ENCODE peak calls at places on chromosomes 4 and X, in five cellular contexts. One of them, this sample, is unnamed.

GRCh38 chr4:52751349-52751911 is at the start of gene ERVMER34-1:
- DNase-seq in breast epithelium: peak; percentile 72
- DNase-seq in left lung: peak; percentile 86
- DNase-seq in OCI-LY7: no peak
- DNase-seq in sigmoid colon: peak; percentile 69
- DNase-seq in this sample: no peak

GRCh38 chr4:38069271-38069760 is 109.1 kb downstream of the PTTG2 start:
- DNase-seq in breast epithelium: no peak
- DNase-seq in OCI-LY7: peak; percentile 23
- DNase-seq in sigmoid colon: no peak
- DNase-seq in left lung: no peak
- DNase-seq in this sample: no peak

GRCh38 chr4:184263910-184264732 is 46.4 kb upstream of the ENPP6 start:
- DNase-seq in OCI-LY7: peak; percentile 97
- DNase-seq in sigmoid colon: peak; percentile 96
- DNase-seq in breast epithelium: peak; percentile 96
- DNase-seq in left lung: peak; percentile 93
- DNase-seq in this sample: peak; percentile 83

GRCh38 chrX:43283187-43283586 is 372.9 kb upstream of the MAOA start:
- DNase-seq in left lung: no peak
- DNase-seq in sigmoid colon: no peak
- DNase-seq in breast epithelium: no peak
- DNase-seq in OCI-LY7: no peak
- DNase-seq in this sample: no peak

GRCh38 chrX:69076084-69076483 is 89.2 kb downstream of the PJA1 start:
- DNase-seq in left lung: no peak
- DNase-seq in breast epithelium: no peak
- DNase-seq in OCI-LY7: no peak
- DNase-seq in sigmoid colon: no peak
- DNase-seq in this sample: no peak

GRCh38 chrX:136477026-136477425 is 10.7 kb upstream of the BRS3 start:
- DNase-seq in left lung: no peak
- DNase-seq in OCI-LY7: no peak
- DNase-seq in breast epithelium: no peak
- DNase-seq in sigmoid colon: no peak
- DNase-seq in this sample: no peak

GRCh38 chr4:75251547-75251946 is 262.7 kb downstream of the RCHY1 start:
- DNase-seq in left lung: no peak
- DNase-seq in breast epithelium: no peak
- DNase-seq in OCI-LY7: peak; percentile 84
- DNase-seq in sigmoid colon: no peak
- DNase-seq in this sample: peak; percentile 51

GRCh38 chrX:22674947-22675346 is 324.8 kb upstream of the DDX53 start:
- DNase-seq in OCI-LY7: no peak
- DNase-seq in left lung: no peak
- DNase-seq in breast epithelium: no peak
- DNase-seq in sigmoid colon: no peak
- DNase-seq in this sample: no peak

GRCh38 chr4:74123065-74123728 is 24.2 kb upstream of the CXCL2 start:
- DNase-seq in left lung: no peak
- DNase-seq in breast epithelium: no peak
- DNase-seq in sigmoid colon: no peak
- DNase-seq in OCI-LY7: no peak
- DNase-seq in this sample: peak; percentile 73

GRCh38 chr4:52051615-52052474 is 741 bp downstream of the SPATA18 start:
- DNase-seq in breast epithelium: peak; percentile 55
- DNase-seq in left lung: peak; percentile 88
- DNase-seq in OCI-LY7: no peak
- DNase-seq in sigmoid colon: peak; percentile 80
- DNase-seq in this sample: no peak

GRCh38 chrX:47497274-47497673 is 14.3 kb upstream of the ZNF41 start:
- DNase-seq in breast epithelium: no peak
- DNase-seq in OCI-LY7: peak; percentile 23
- DNase-seq in sigmoid colon: no peak
- DNase-seq in left lung: no peak
- DNase-seq in this sample: peak; percentile 36

GRCh38 chrX:46903458-46904242 is 8.6 kb upstream of the JADE3 start:
- DNase-seq in sigmoid colon: peak; percentile 89
- DNase-seq in OCI-LY7: peak; percentile 80
- DNase-seq in left lung: peak; percentile 84
- DNase-seq in breast epithelium: peak; percentile 76
- DNase-seq in this sample: peak; percentile 60

GRCh38 chrX:39242187-39242586 is 440.9 kb downstream of the MID1IP1 start:
- DNase-seq in sigmoid colon: no peak
- DNase-seq in left lung: no peak
- DNase-seq in OCI-LY7: peak; percentile 17
- DNase-seq in breast epithelium: no peak
- DNase-seq in this sample: peak; percentile 23

GRCh38 chr4:167196386-167196785 is 37.9 kb downstream of the SPOCK3 start:
- DNase-seq in breast epithelium: no peak
- DNase-seq in sigmoid colon: no peak
- DNase-seq in OCI-LY7: no peak
- DNase-seq in left lung: no peak
- DNase-seq in this sample: no peak

GRCh38 chrX:9240956-9241355 is 207.0 kb upstream of the FAM9B start:
- DNase-seq in sigmoid colon: no peak
- DNase-seq in breast epithelium: no peak
- DNase-seq in OCI-LY7: no peak
- DNase-seq in left lung: no peak
- DNase-seq in this sample: no peak

GRCh38 chr4:177339794-177340374 is 30.2 kb downstream of the NEIL3 start:
- DNase-seq in left lung: no peak
- DNase-seq in OCI-LY7: peak; percentile 39
- DNase-seq in sigmoid colon: no peak
- DNase-seq in breast epithelium: no peak
- DNase-seq in this sample: no peak

GRCh38 chr4:175252642-175253041 is 334.5 kb downstream of the ADAM29 start:
- DNase-seq in breast epithelium: no peak
- DNase-seq in sigmoid colon: no peak
- DNase-seq in left lung: no peak
- DNase-seq in OCI-LY7: no peak
- DNase-seq in this sample: no peak

GRCh38 chr4:112280657-112281056 is 5.0 kb downstream of the TIFA start:
- DNase-seq in left lung: no peak
- DNase-seq in OCI-LY7: no peak
- DNase-seq in sigmoid colon: no peak
- DNase-seq in breast epithelium: no peak
- DNase-seq in this sample: no peak

GRCh38 chr4:24024597-24024996 is 134.8 kb upstream of the PPARGC1A start:
- DNase-seq in OCI-LY7: no peak
- DNase-seq in sigmoid colon: no peak
- DNase-seq in breast epithelium: no peak
- DNase-seq in left lung: no peak
- DNase-seq in this sample: no peak

GRCh38 chr4:72895408-72895807 is 174.1 kb downstream of the COX18 start:
- DNase-seq in sigmoid colon: no peak
- DNase-seq in left lung: no peak
- DNase-seq in breast epithelium: no peak
- DNase-seq in OCI-LY7: no peak
- DNase-seq in this sample: no peak

GRCh38 chr4:125704726-125705125 is 390.0 kb downstream of the FAT4 start:
- DNase-seq in breast epithelium: no peak
- DNase-seq in left lung: no peak
- DNase-seq in sigmoid colon: no peak
- DNase-seq in OCI-LY7: no peak
- DNase-seq in this sample: no peak

GRCh38 chr4:142556048-142556447 is 290.1 kb downstream of the INPP4B start:
- DNase-seq in breast epithelium: no peak
- DNase-seq in sigmoid colon: no peak
- DNase-seq in left lung: no peak
- DNase-seq in OCI-LY7: no peak
- DNase-seq in this sample: no peak

DNA sequence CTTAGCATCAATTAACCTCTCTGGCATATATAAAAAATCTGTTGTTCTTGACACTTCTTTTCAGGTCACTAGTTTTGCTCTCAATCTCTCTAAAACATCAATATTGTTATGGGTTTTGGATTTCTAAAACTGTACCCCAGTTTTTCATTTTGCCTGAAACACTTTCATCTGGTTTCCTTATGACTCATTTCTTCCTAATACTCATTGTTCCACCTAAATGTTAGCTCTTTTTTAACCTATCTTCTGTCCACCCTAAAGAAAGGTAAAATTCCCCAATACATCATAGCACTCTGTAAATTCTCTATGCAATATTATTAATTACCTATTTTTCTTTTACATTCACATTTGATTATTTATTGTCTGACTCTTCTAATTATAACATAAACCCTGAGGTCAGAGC is 575.5 kb upstream of the NDST4 start:
- DNase-seq in breast epithelium: no peak
- DNase-seq in left lung: no peak
- DNase-seq in OCI-LY7: no peak
- DNase-seq in sigmoid colon: no peak
- DNase-seq in this sample: no peak
- H3K4me3 ChIP-seq in breast epithelium: no peak overlapping the region
- H3K4me3 ChIP-seq in left lung: no peak overlapping the region
- H3K4me3 ChIP-seq in OCI-LY7: no peak overlapping the region
- H3K4me3 ChIP-seq in sigmoid colon: no peak overlapping the region
- H3K4me3 ChIP-seq in this sample: no peak overlapping the region

DNA sequence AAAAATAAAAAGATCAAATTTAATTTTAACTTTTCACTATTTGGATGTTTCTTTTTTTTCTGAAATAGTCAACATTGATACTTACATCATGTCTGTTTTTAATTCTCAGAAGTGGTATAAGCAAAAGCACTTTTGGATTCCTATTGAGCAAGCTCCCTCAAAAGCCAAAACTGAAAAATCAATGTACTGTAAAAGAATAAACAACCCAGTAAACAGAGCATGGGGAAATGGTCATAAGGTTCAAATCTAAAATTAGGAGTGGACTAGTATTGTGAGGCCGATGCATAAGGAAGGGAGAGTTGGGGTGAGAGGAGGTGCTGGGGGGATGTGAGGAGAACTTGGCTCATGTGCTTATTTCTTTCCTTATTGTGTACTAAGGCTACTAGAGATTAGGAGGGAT is 37.9 kb downstream of the NUDT6 start:
- DNase-seq in OCI-LY7: no peak
- DNase-seq in left lung: no peak
- DNase-seq in sigmoid colon: no peak
- DNase-seq in breast epithelium: no peak
- DNase-seq in this sample: no peak
- H3K27ac ChIP-seq in OCI-LY7: no peak overlapping the region
- H3K27ac ChIP-seq in left lung: no peak overlapping the region
- H3K27ac ChIP-seq in sigmoid colon: no peak overlapping the region
- H3K27ac ChIP-seq in breast epithelium: peak overlapping the region; percentile 45
- H3K27ac ChIP-seq in this sample: no peak overlapping the region

GRCh38 chr4:10456270-10457254 is 664 bp downstream of the ZNF518B start:
- DNase-seq in OCI-LY7: peak; percentile 70
- DNase-seq in breast epithelium: no peak
- DNase-seq in left lung: peak; percentile 87
- DNase-seq in sigmoid colon: peak; percentile 75
- DNase-seq in this sample: peak; percentile 45
- H3K4me3 ChIP-seq in OCI-LY7: peak overlapping the region; percentile 77
- H3K4me3 ChIP-seq in breast epithelium: peak overlapping the region; percentile 61
- H3K4me3 ChIP-seq in left lung: peak overlapping the region; percentile 56
- H3K4me3 ChIP-seq in sigmoid colon: peak overlapping the region; percentile 62
- H3K4me3 ChIP-seq in this sample: peak overlapping the region; percentile 70

DNA sequence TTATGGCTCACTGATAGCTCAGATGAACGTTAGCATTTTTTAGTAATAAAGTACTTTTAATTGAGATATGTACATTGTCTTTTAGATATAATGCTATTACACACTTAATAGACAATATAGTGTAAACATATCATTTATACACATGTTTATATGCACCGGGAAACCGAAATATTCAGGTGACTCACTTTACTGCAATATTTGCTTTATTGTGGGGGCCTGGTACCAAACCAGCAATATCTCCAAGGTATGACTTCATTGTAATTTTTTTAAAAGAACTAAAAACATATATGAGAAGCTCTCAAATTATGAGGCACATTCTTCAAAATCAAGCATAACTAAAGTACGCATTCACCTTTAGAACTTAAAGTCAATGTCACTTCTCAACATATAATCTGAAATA is 231.2 kb upstream of the SLC7A11 start:
- DNase-seq in sigmoid colon: no peak
- DNase-seq in left lung: no peak
- DNase-seq in OCI-LY7: no peak
- DNase-seq in breast epithelium: no peak
- DNase-seq in this sample: no peak
- H3K27ac ChIP-seq in sigmoid colon: no peak overlapping the region
- H3K27ac ChIP-seq in left lung: no peak overlapping the region
- H3K27ac ChIP-seq in OCI-LY7: no peak overlapping the region
- H3K27ac ChIP-seq in breast epithelium: no peak overlapping the region
- H3K27ac ChIP-seq in this sample: no peak overlapping the region